ENCODE peak calls at places on chromosomes 4 and X, in four cellular contexts. One of them, this sample, is unnamed.

GRCh38 chrX:40144576-40144975 is 46.8 kb upstream of the BCOR start:
- DNase-seq in activated CD8-positive, alpha-beta memory T cell treated with anti-CD3 and anti-CD28 coated beads, Interleukin-2, amount 50 U/mL, for 48 hours: no peak
- DNase-seq in RWPE1: no peak
- DNase-seq in endodermal cell: peak
- DNase-seq in this sample: peak

GRCh38 chrX:133218329-133218728 is at the start of gene TFDP3:
- DNase-seq in RWPE1: no peak
- DNase-seq in endodermal cell: no peak
- DNase-seq in activated CD8-positive, alpha-beta memory T cell treated with anti-CD3 and anti-CD28 coated beads, Interleukin-2, amount 50 U/mL, for 48 hours: no peak
- DNase-seq in this sample: no peak

GRCh38 chrX:78595901-78596502 is 63.1 kb downstream of the RTL3 start:
- DNase-seq in activated CD8-positive, alpha-beta memory T cell treated with anti-CD3 and anti-CD28 coated beads, Interleukin-2, amount 50 U/mL, for 48 hours: no peak
- DNase-seq in endodermal cell: peak
- DNase-seq in RWPE1: no peak
- DNase-seq in this sample: peak

GRCh38 chrX:152343306-152343705 is 107.8 kb downstream of the GABRA3 start:
- DNase-seq in RWPE1: peak
- DNase-seq in activated CD8-positive, alpha-beta memory T cell treated with anti-CD3 and anti-CD28 coated beads, Interleukin-2, amount 50 U/mL, for 48 hours: no peak
- DNase-seq in endodermal cell: no peak
- DNase-seq in this sample: no peak

GRCh38 chr4:7936963-7937362 is 2.7 kb downstream of the AFAP1 start:
- DNase-seq in endodermal cell: no peak
- DNase-seq in activated CD8-positive, alpha-beta memory T cell treated with anti-CD3 and anti-CD28 coated beads, Interleukin-2, amount 50 U/mL, for 48 hours: no peak
- DNase-seq in RWPE1: no peak
- DNase-seq in this sample: no peak

GRCh38 chrX:46488712-46489111 is 56.5 kb downstream of the ZNF674 start:
- DNase-seq in endodermal cell: peak
- DNase-seq in activated CD8-positive, alpha-beta memory T cell treated with anti-CD3 and anti-CD28 coated beads, Interleukin-2, amount 50 U/mL, for 48 hours: no peak
- DNase-seq in RWPE1: no peak
- DNase-seq in this sample: peak

GRCh38 chr4:158316264-158316663 is 106.0 kb downstream of the TMEM144 start:
- DNase-seq in endodermal cell: no peak
- DNase-seq in RWPE1: no peak
- DNase-seq in activated CD8-positive, alpha-beta memory T cell treated with anti-CD3 and anti-CD28 coated beads, Interleukin-2, amount 50 U/mL, for 48 hours: no peak
- DNase-seq in this sample: no peak

GRCh38 chr4:161160718-161161117 is 1003.1 kb downstream of the FSTL5 start:
- DNase-seq in RWPE1: no peak
- DNase-seq in endodermal cell: no peak
- DNase-seq in activated CD8-positive, alpha-beta memory T cell treated with anti-CD3 and anti-CD28 coated beads, Interleukin-2, amount 50 U/mL, for 48 hours: no peak
- DNase-seq in this sample: peak

GRCh38 chr4:160194716-160195115 is 1091.8 kb downstream of the RAPGEF2 start:
- DNase-seq in RWPE1: no peak
- DNase-seq in activated CD8-positive, alpha-beta memory T cell treated with anti-CD3 and anti-CD28 coated beads, Interleukin-2, amount 50 U/mL, for 48 hours: no peak
- DNase-seq in endodermal cell: no peak
- DNase-seq in this sample: no peak

GRCh38 chr4:149140841-149141240 is 674.8 kb downstream of the IQCM start:
- DNase-seq in endodermal cell: no peak
- DNase-seq in RWPE1: no peak
- DNase-seq in activated CD8-positive, alpha-beta memory T cell treated with anti-CD3 and anti-CD28 coated beads, Interleukin-2, amount 50 U/mL, for 48 hours: no peak
- DNase-seq in this sample: no peak

GRCh38 chr4:36152712-36153111 is 91.6 kb downstream of the ARAP2 start:
- DNase-seq in RWPE1: no peak
- DNase-seq in activated CD8-positive, alpha-beta memory T cell treated with anti-CD3 and anti-CD28 coated beads, Interleukin-2, amount 50 U/mL, for 48 hours: no peak
- DNase-seq in endodermal cell: no peak
- DNase-seq in this sample: no peak

GRCh38 chr4:108081251-108081650 is 87.5 kb downstream of the LEF1 start:
- DNase-seq in RWPE1: no peak
- DNase-seq in activated CD8-positive, alpha-beta memory T cell treated with anti-CD3 and anti-CD28 coated beads, Interleukin-2, amount 50 U/mL, for 48 hours: no peak
- DNase-seq in endodermal cell: no peak
- DNase-seq in this sample: no peak

GRCh38 chr4:34939073-34939472 is 1305.2 kb downstream of the ARAP2 start:
- DNase-seq in endodermal cell: no peak
- DNase-seq in activated CD8-positive, alpha-beta memory T cell treated with anti-CD3 and anti-CD28 coated beads, Interleukin-2, amount 50 U/mL, for 48 hours: no peak
- DNase-seq in RWPE1: no peak
- DNase-seq in this sample: no peak

GRCh38 chrX:39725928-39726619 is 371.7 kb downstream of the BCOR start:
- DNase-seq in RWPE1: peak
- DNase-seq in activated CD8-positive, alpha-beta memory T cell treated with anti-CD3 and anti-CD28 coated beads, Interleukin-2, amount 50 U/mL, for 48 hours: no peak
- DNase-seq in endodermal cell: no peak
- DNase-seq in this sample: no peak

GRCh38 chr4:15149842-15150592 is 147.7 kb downstream of the CPEB2 start:
- DNase-seq in activated CD8-positive, alpha-beta memory T cell treated with anti-CD3 and anti-CD28 coated beads, Interleukin-2, amount 50 U/mL, for 48 hours: no peak
- DNase-seq in endodermal cell: peak
- DNase-seq in RWPE1: peak
- DNase-seq in this sample: peak

GRCh38 chr4:48651869-48652447 is 128.1 kb downstream of the FRYL start:
- DNase-seq in endodermal cell: no peak
- DNase-seq in activated CD8-positive, alpha-beta memory T cell treated with anti-CD3 and anti-CD28 coated beads, Interleukin-2, amount 50 U/mL, for 48 hours: no peak
- DNase-seq in RWPE1: peak
- DNase-seq in this sample: no peak

GRCh38 chr4:87399954-87400353 is 9.0 kb upstream of the HSD17B11 start:
- DNase-seq in endodermal cell: no peak
- DNase-seq in activated CD8-positive, alpha-beta memory T cell treated with anti-CD3 and anti-CD28 coated beads, Interleukin-2, amount 50 U/mL, for 48 hours: no peak
- DNase-seq in RWPE1: no peak
- DNase-seq in this sample: no peak

GRCh38 chrX:57172544-57172943 is 35.3 kb upstream of the SPIN2A start:
- DNase-seq in RWPE1: no peak
- DNase-seq in endodermal cell: no peak
- DNase-seq in activated CD8-positive, alpha-beta memory T cell treated with anti-CD3 and anti-CD28 coated beads, Interleukin-2, amount 50 U/mL, for 48 hours: no peak
- DNase-seq in this sample: no peak

GRCh38 chr4:80079255-80079923 is 6.4 kb upstream of the ANTXR2 start:
- DNase-seq in activated CD8-positive, alpha-beta memory T cell treated with anti-CD3 and anti-CD28 coated beads, Interleukin-2, amount 50 U/mL, for 48 hours: no peak
- DNase-seq in RWPE1: no peak
- DNase-seq in endodermal cell: no peak
- DNase-seq in this sample: no peak

GRCh38 chr4:135598151-135598550 is 1396.6 kb upstream of the PABPC4L start:
- DNase-seq in RWPE1: no peak
- DNase-seq in endodermal cell: no peak
- DNase-seq in activated CD8-positive, alpha-beta memory T cell treated with anti-CD3 and anti-CD28 coated beads, Interleukin-2, amount 50 U/mL, for 48 hours: no peak
- DNase-seq in this sample: no peak

GRCh38 chr4:5890063-5890727 is 2.7 kb downstream of the CRMP1 start:
- DNase-seq in endodermal cell: peak
- DNase-seq in RWPE1: no peak
- DNase-seq in activated CD8-positive, alpha-beta memory T cell treated with anti-CD3 and anti-CD28 coated beads, Interleukin-2, amount 50 U/mL, for 48 hours: no peak
- DNase-seq in this sample: peak

GRCh38 chr4:3404546-3404945 is 37.2 kb upstream of the HGFAC start:
- DNase-seq in endodermal cell: no peak
- DNase-seq in activated CD8-positive, alpha-beta memory T cell treated with anti-CD3 and anti-CD28 coated beads, Interleukin-2, amount 50 U/mL, for 48 hours: no peak
- DNase-seq in RWPE1: no peak
- DNase-seq in this sample: no peak